ENCODE peak calls at places on chromosome 5, in six cellular contexts. X, V, F, H, J and C are unnamed samples.

GRCh38 chr5:144822544-144822943 is 651.9 kb downstream of the KCTD16 start:
- DNase-seq in V (no peak), H (no peak), F (no peak), X (no peak), J (no peak), C (no peak)

GRCh38 chr5:74567351-74567870 is 73.1 kb downstream of the ENC1 start:
- DNase-seq in J (no peak), V (no peak), X (no peak), F (peak), H (no peak), C (no peak)

GRCh38 chr5:108367679-108368334 is 14.1 kb downstream of the FBXL17 start:
- DNase-seq in X (no peak), J (no peak), V (no peak), H (no peak), F (no peak), C (no peak)

GRCh38 chr5:143554918-143555477 is 151.5 kb upstream of the NR3C1 start:
- DNase-seq in V (no peak), J (no peak), F (no peak), X (no peak), H (no peak), C (peak)

GRCh38 chr5:1153428-1153827 is 41.6 kb upstream of the SLC12A7 start:
- DNase-seq in J (no peak), H (no peak), X (no peak), F (no peak), V (no peak), C (no peak)

GRCh38 chr5:135242496-135243193 is 156.4 kb downstream of the MACROH2A1 start:
- DNase-seq in J (peak), F (no peak), V (peak), X (peak), H (no peak), C (no peak)

GRCh38 chr5:5739490-5739945 is 317.0 kb downstream of the ICE1 start:
- DNase-seq in F (no peak), X (no peak), J (no peak), H (no peak), V (no peak), C (no peak)

GRCh38 chr5:56402273-56403223 is 169.4 kb upstream of the ANKRD55 start:
- DNase-seq in J (no peak), H (peak), F (no peak), V (no peak), X (no peak), C (no peak)

GRCh38 chr5:16579142-16579541 is 37.7 kb downstream of the RETREG1 start:
- DNase-seq in X (no peak), J (no peak), F (no peak), H (no peak), V (no peak), C (no peak)

GRCh38 chr5:56319281-56320242 is 86.4 kb upstream of the ANKRD55 start:
- DNase-seq in H (no peak), V (peak), F (no peak), X (peak), J (no peak), C (no peak)

GRCh38 chr5:6495433-6496206 is 47.0 kb downstream of the UBE2QL1 start:
- DNase-seq in J (no peak), F (no peak), H (no peak), V (no peak), X (no peak), C (no peak)

GRCh38 chr5:173963867-173964429 is 25.0 kb upstream of the C5orf47 start:
- DNase-seq in F (no peak), V (no peak), H (peak), J (no peak), X (no peak), C (no peak)

GRCh38 chr5:31477516-31477915 is 54.4 kb downstream of the DROSHA start:
- DNase-seq in J (no peak), X (no peak), H (no peak), F (no peak), V (no peak), C (no peak)